ENCODE peak calls at places on chromosomes 6 and 20, in five cellular contexts. One of them, this sample, is unnamed.

GRCh38 chr6:73774311-73774766 is 78.3 kb downstream of the CD109 start:
- DNase-seq in endothelial cell: no peak
- DNase-seq in esophagus squamous epithelium: no peak
- DNase-seq in cardiac muscle cell: peak; percentile 2
- DNase-seq in mucosa of descending colon: no peak
- DNase-seq in this sample: no peak

GRCh38 chr6:132511159-132511835 is 1.6 kb downstream of the STX7 start:
- DNase-seq in mucosa of descending colon: no peak
- DNase-seq in endothelial cell: no peak
- DNase-seq in cardiac muscle cell: no peak
- DNase-seq in esophagus squamous epithelium: no peak
- DNase-seq in this sample: no peak

GRCh38 chr6:119308994-119309657 is 40.4 kb downstream of the MAN1A1 start:
- DNase-seq in mucosa of descending colon: no peak
- DNase-seq in esophagus squamous epithelium: no peak
- DNase-seq in endothelial cell: no peak
- DNase-seq in cardiac muscle cell: no peak
- DNase-seq in this sample: no peak

GRCh38 chr20:347640-348484 is 951 bp downstream of the NRSN2 start:
- DNase-seq in endothelial cell: peak; percentile 85
- DNase-seq in mucosa of descending colon: peak; percentile 90
- DNase-seq in esophagus squamous epithelium: no peak
- DNase-seq in cardiac muscle cell: peak; percentile 99
- DNase-seq in this sample: peak; percentile 76

GRCh38 chr6:76416821-76417605 is 344.6 kb upstream of the IMPG1 start:
- DNase-seq in esophagus squamous epithelium: no peak
- DNase-seq in endothelial cell: no peak
- DNase-seq in mucosa of descending colon: no peak
- DNase-seq in cardiac muscle cell: peak; percentile 42
- DNase-seq in this sample: no peak

GRCh38 chr20:31838646-31839292 is 6.6 kb downstream of the FOXS1 start:
- DNase-seq in cardiac muscle cell: no peak
- DNase-seq in mucosa of descending colon: no peak
- DNase-seq in endothelial cell: no peak
- DNase-seq in esophagus squamous epithelium: no peak
- DNase-seq in this sample: no peak

GRCh38 chr6:56693246-56693607 is 50.5 kb upstream of the DST start:
- DNase-seq in endothelial cell: no peak
- DNase-seq in esophagus squamous epithelium: no peak
- DNase-seq in cardiac muscle cell: no peak
- DNase-seq in mucosa of descending colon: peak; percentile 86
- DNase-seq in this sample: no peak

GRCh38 chr6:90249044-90249443 is 47.6 kb downstream of the BACH2 start:
- DNase-seq in endothelial cell: no peak
- DNase-seq in cardiac muscle cell: no peak
- DNase-seq in mucosa of descending colon: no peak
- DNase-seq in esophagus squamous epithelium: no peak
- DNase-seq in this sample: peak; percentile 66

GRCh38 chr6:11008821-11009220 is 35.3 kb downstream of the ELOVL2 start:
- DNase-seq in esophagus squamous epithelium: no peak
- DNase-seq in mucosa of descending colon: no peak
- DNase-seq in endothelial cell: no peak
- DNase-seq in cardiac muscle cell: no peak
- DNase-seq in this sample: no peak

GRCh38 chr6:45654673-45655072 is 276.9 kb upstream of the SUPT3H start:
- DNase-seq in mucosa of descending colon: no peak
- DNase-seq in endothelial cell: no peak
- DNase-seq in cardiac muscle cell: no peak
- DNase-seq in esophagus squamous epithelium: no peak
- DNase-seq in this sample: no peak

GRCh38 chr6:153170511-153170910 is 39.4 kb upstream of the RGS17 start:
- DNase-seq in cardiac muscle cell: no peak
- DNase-seq in endothelial cell: no peak
- DNase-seq in esophagus squamous epithelium: no peak
- DNase-seq in mucosa of descending colon: no peak
- DNase-seq in this sample: no peak

GRCh38 chr20:51422912-51423667 is 119.4 kb downstream of the NFATC2 start:
- DNase-seq in endothelial cell: no peak
- DNase-seq in cardiac muscle cell: no peak
- DNase-seq in mucosa of descending colon: no peak
- DNase-seq in esophagus squamous epithelium: no peak
- DNase-seq in this sample: peak; percentile 54
- TF ChIP-seq CTCF in endothelial cell: no peak
- TF ChIP-seq CTCF in cardiac muscle cell: no peak
- TF ChIP-seq CTCF in mucosa of descending colon: no peak
- TF ChIP-seq CTCF in esophagus squamous epithelium: no peak
- TF ChIP-seq CTCF in this sample: no peak

GRCh38 chr20:21528870-21529269 is 15.0 kb upstream of the NKX2-2 start:
- DNase-seq in esophagus squamous epithelium: no peak
- DNase-seq in mucosa of descending colon: no peak
- DNase-seq in cardiac muscle cell: no peak
- DNase-seq in endothelial cell: no peak
- DNase-seq in this sample: no peak

GRCh38 chr20:21526776-21527175 is 12.9 kb upstream of the NKX2-2 start:
- DNase-seq in mucosa of descending colon: no peak
- DNase-seq in cardiac muscle cell: no peak
- DNase-seq in endothelial cell: no peak
- DNase-seq in esophagus squamous epithelium: no peak
- DNase-seq in this sample: no peak

GRCh38 chr20:21534453-21534852 is 20.6 kb upstream of the NKX2-2 start:
- DNase-seq in mucosa of descending colon: no peak
- DNase-seq in endothelial cell: no peak
- DNase-seq in cardiac muscle cell: no peak
- DNase-seq in esophagus squamous epithelium: no peak
- DNase-seq in this sample: no peak

GRCh38 chr20:21527908-21528307 is 14.0 kb upstream of the NKX2-2 start:
- DNase-seq in mucosa of descending colon: no peak
- DNase-seq in esophagus squamous epithelium: no peak
- DNase-seq in cardiac muscle cell: no peak
- DNase-seq in endothelial cell: no peak
- DNase-seq in this sample: no peak

DNA sequence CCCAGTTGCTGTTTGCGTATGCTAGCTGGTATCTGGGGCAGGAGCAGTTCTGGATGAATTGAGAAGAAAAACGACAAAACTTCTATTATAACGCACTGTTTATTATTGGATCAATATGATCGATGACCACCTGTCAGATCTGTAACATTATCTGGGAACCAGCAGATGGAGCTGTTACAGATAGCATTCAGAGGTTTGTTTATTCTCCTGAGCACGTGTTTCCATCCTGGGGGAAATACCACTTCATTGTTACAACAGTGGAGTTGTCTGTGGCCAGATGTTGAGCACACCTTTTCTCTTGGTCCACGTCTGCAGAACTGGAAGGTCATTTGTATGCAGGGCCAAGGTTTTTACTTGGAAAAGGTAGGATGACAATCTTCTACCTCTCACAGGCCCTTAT is 16.0 kb upstream of the NKX2-2 start:
- DNase-seq in esophagus squamous epithelium: no peak
- DNase-seq in mucosa of descending colon: no peak
- DNase-seq in cardiac muscle cell: no peak
- DNase-seq in endothelial cell: no peak
- DNase-seq in this sample: no peak
- TF ChIP-seq CTCF in esophagus squamous epithelium: peak; percentile 7
- TF ChIP-seq CTCF in mucosa of descending colon: no peak
- TF ChIP-seq CTCF in cardiac muscle cell: no peak
- TF ChIP-seq CTCF in endothelial cell: peak; percentile 63
- TF ChIP-seq CTCF in this sample: peak; percentile 42

GRCh38 chr6:82588859-82589412 is 225.3 kb downstream of the TPBG start:
- DNase-seq in endothelial cell: no peak
- DNase-seq in esophagus squamous epithelium: no peak
- DNase-seq in cardiac muscle cell: no peak
- DNase-seq in mucosa of descending colon: no peak
- DNase-seq in this sample: no peak

GRCh38 chr6:82589509-82590206 is 226.0 kb downstream of the TPBG start:
- DNase-seq in esophagus squamous epithelium: no peak
- DNase-seq in mucosa of descending colon: no peak
- DNase-seq in cardiac muscle cell: no peak
- DNase-seq in endothelial cell: peak; percentile 18
- DNase-seq in this sample: peak; percentile 2

DNA sequence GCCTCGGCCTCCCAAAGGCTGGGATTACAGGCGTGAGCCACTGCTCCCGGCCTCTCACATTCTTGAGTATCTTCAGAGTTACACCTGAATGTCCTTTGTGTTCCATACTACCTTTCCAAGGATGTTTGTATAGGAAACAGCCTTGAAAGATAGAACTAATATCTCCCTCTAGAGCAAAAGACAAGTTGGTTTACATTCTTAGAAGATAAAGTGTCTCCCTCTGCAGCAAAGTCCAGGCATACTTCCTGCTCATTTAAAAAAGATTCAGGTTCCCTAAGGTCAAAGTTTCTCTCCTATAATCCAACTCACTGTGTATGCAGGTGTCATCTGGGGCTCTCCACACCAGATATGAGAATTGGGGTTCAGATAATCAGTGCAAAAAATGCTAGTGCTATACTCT is 224.4 kb downstream of the TPBG start:
- DNase-seq in endothelial cell: no peak
- DNase-seq in esophagus squamous epithelium: no peak
- DNase-seq in cardiac muscle cell: no peak
- DNase-seq in mucosa of descending colon: no peak
- DNase-seq in this sample: no peak
- TF ChIP-seq CTCF in endothelial cell: no peak
- TF ChIP-seq CTCF in esophagus squamous epithelium: no peak
- TF ChIP-seq CTCF in cardiac muscle cell: no peak
- TF ChIP-seq CTCF in mucosa of descending colon: no peak
- TF ChIP-seq CTCF in this sample: no peak

GRCh38 chr20:42018979-42019378 is 400.8 kb upstream of the CHD6 start:
- DNase-seq in endothelial cell: no peak
- DNase-seq in mucosa of descending colon: no peak
- DNase-seq in esophagus squamous epithelium: no peak
- DNase-seq in cardiac muscle cell: no peak
- DNase-seq in this sample: peak; percentile 7
- TF ChIP-seq CTCF in endothelial cell: no peak
- TF ChIP-seq CTCF in mucosa of descending colon: no peak
- TF ChIP-seq CTCF in esophagus squamous epithelium: no peak
- TF ChIP-seq CTCF in cardiac muscle cell: no peak
- TF ChIP-seq CTCF in this sample: no peak

DNA sequence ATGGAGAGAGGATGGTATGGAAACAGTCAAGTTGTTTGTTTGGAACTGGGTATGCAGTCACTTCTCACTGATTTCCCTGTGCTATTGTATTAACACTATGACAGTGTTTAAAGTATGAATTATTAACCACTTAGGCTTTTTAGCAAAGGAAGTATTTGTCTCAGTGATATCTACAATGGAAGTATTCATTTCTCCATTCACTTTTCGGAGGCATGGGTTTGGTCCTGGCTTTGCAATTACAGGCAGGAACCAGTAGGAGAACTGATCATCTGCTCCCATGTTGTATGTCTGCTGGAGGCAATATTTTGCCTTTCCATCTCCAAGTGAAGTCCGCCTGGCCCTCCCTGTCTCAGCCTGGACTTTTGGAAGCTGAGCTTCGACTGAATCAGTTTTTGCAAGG is 30.6 kb upstream of the EXOC2 start:
- DNase-seq in mucosa of descending colon: no peak
- DNase-seq in esophagus squamous epithelium: no peak
- DNase-seq in cardiac muscle cell: no peak
- DNase-seq in endothelial cell: no peak
- DNase-seq in this sample: no peak
- TF ChIP-seq CTCF in mucosa of descending colon: no peak
- TF ChIP-seq CTCF in esophagus squamous epithelium: no peak
- TF ChIP-seq CTCF in cardiac muscle cell: peak; percentile 20
- TF ChIP-seq CTCF in endothelial cell: no peak
- TF ChIP-seq CTCF in this sample: no peak

GRCh38 chr6:6366778-6367177 is 46.3 kb upstream of the F13A1 start:
- DNase-seq in cardiac muscle cell: peak; percentile 6
- DNase-seq in endothelial cell: no peak
- DNase-seq in esophagus squamous epithelium: no peak
- DNase-seq in mucosa of descending colon: no peak
- DNase-seq in this sample: no peak
- TF ChIP-seq CTCF in cardiac muscle cell: no peak
- TF ChIP-seq CTCF in endothelial cell: no peak
- TF ChIP-seq CTCF in esophagus squamous epithelium: no peak
- TF ChIP-seq CTCF in mucosa of descending colon: no peak
- TF ChIP-seq CTCF in this sample: no peak